ENCODE peak calls at places on chromosome 13, in eight cellular contexts. One of them, this sample, is unnamed.

GRCh38 chr13:93982189-93982918 is 497.1 kb downstream of the DCT start:
- DNase-seq in stimulated activated CD4-positive, alpha-beta T cell treated with anti-CD3 and anti-CD28 coated beads, TNF-alpha, amount 100 ng/mL, for 24 hours: no peak
- DNase-seq in lower leg skin: no peak
- DNase-seq in amniotic epithelial cell: no peak
- DNase-seq in upper lobe of right lung: no peak
- DNase-seq in naive thymus-derived CD8-positive, alpha-beta T cell: no peak
- DNase-seq in breast epithelium: no peak
- DNase-seq in NCI-H187 treated with DMSO at 0.1 percent for 48 hours: no peak
- DNase-seq in this sample: no peak

GRCh38 chr13:42615691-42616090 is 41.7 kb downstream of the TNFSF11 start:
- DNase-seq in NCI-H187 treated with DMSO at 0.1 percent for 48 hours: peak; percentile 56
- DNase-seq in upper lobe of right lung: no peak
- DNase-seq in breast epithelium: no peak
- DNase-seq in naive thymus-derived CD8-positive, alpha-beta T cell: no peak
- DNase-seq in stimulated activated CD4-positive, alpha-beta T cell treated with anti-CD3 and anti-CD28 coated beads, TNF-alpha, amount 100 ng/mL, for 24 hours: no peak
- DNase-seq in amniotic epithelial cell: peak; percentile 52
- DNase-seq in lower leg skin: no peak
- DNase-seq in this sample: no peak

GRCh38 chr13:108962652-108963051 is 333.2 kb downstream of the MYO16 start:
- DNase-seq in stimulated activated CD4-positive, alpha-beta T cell treated with anti-CD3 and anti-CD28 coated beads, TNF-alpha, amount 100 ng/mL, for 24 hours: no peak
- DNase-seq in naive thymus-derived CD8-positive, alpha-beta T cell: no peak
- DNase-seq in NCI-H187 treated with DMSO at 0.1 percent for 48 hours: no peak
- DNase-seq in amniotic epithelial cell: peak; percentile 41
- DNase-seq in breast epithelium: no peak
- DNase-seq in upper lobe of right lung: no peak
- DNase-seq in lower leg skin: no peak
- DNase-seq in this sample: no peak

GRCh38 chr13:113776231-113777125 is 17.5 kb downstream of the TMEM255B start:
- DNase-seq in naive thymus-derived CD8-positive, alpha-beta T cell: no peak
- DNase-seq in amniotic epithelial cell: no peak
- DNase-seq in breast epithelium: no peak
- DNase-seq in upper lobe of right lung: peak; percentile 59
- DNase-seq in NCI-H187 treated with DMSO at 0.1 percent for 48 hours: peak; percentile 45
- DNase-seq in stimulated activated CD4-positive, alpha-beta T cell treated with anti-CD3 and anti-CD28 coated beads, TNF-alpha, amount 100 ng/mL, for 24 hours: no peak
- DNase-seq in lower leg skin: peak; percentile 79
- DNase-seq in this sample: no peak

GRCh38 chr13:58946274-58946673 is 1217.5 kb downstream of the DIAPH3 start:
- DNase-seq in upper lobe of right lung: no peak
- DNase-seq in breast epithelium: no peak
- DNase-seq in NCI-H187 treated with DMSO at 0.1 percent for 48 hours: no peak
- DNase-seq in amniotic epithelial cell: peak; percentile 18
- DNase-seq in naive thymus-derived CD8-positive, alpha-beta T cell: no peak
- DNase-seq in stimulated activated CD4-positive, alpha-beta T cell treated with anti-CD3 and anti-CD28 coated beads, TNF-alpha, amount 100 ng/mL, for 24 hours: no peak
- DNase-seq in lower leg skin: no peak
- DNase-seq in this sample: no peak

GRCh38 chr13:99275093-99275469 is 16.9 kb upstream of the GPR18 start:
- DNase-seq in upper lobe of right lung: no peak
- DNase-seq in breast epithelium: no peak
- DNase-seq in lower leg skin: no peak
- DNase-seq in amniotic epithelial cell: peak; percentile 57
- DNase-seq in naive thymus-derived CD8-positive, alpha-beta T cell: peak; percentile 45
- DNase-seq in NCI-H187 treated with DMSO at 0.1 percent for 48 hours: no peak
- DNase-seq in stimulated activated CD4-positive, alpha-beta T cell treated with anti-CD3 and anti-CD28 coated beads, TNF-alpha, amount 100 ng/mL, for 24 hours: no peak
- DNase-seq in this sample: no peak

GRCh38 chr13:37138169-37138568 is 32.7 kb upstream of the CSNK1A1L start:
- DNase-seq in naive thymus-derived CD8-positive, alpha-beta T cell: no peak
- DNase-seq in amniotic epithelial cell: peak; percentile 80
- DNase-seq in upper lobe of right lung: no peak
- DNase-seq in stimulated activated CD4-positive, alpha-beta T cell treated with anti-CD3 and anti-CD28 coated beads, TNF-alpha, amount 100 ng/mL, for 24 hours: no peak
- DNase-seq in breast epithelium: no peak
- DNase-seq in NCI-H187 treated with DMSO at 0.1 percent for 48 hours: no peak
- DNase-seq in lower leg skin: no peak
- DNase-seq in this sample: no peak

GRCh38 chr13:35489050-35489449 is 12.6 kb upstream of the MAB21L1 start:
- DNase-seq in naive thymus-derived CD8-positive, alpha-beta T cell: no peak
- DNase-seq in stimulated activated CD4-positive, alpha-beta T cell treated with anti-CD3 and anti-CD28 coated beads, TNF-alpha, amount 100 ng/mL, for 24 hours: no peak
- DNase-seq in upper lobe of right lung: no peak
- DNase-seq in breast epithelium: no peak
- DNase-seq in amniotic epithelial cell: no peak
- DNase-seq in lower leg skin: no peak
- DNase-seq in NCI-H187 treated with DMSO at 0.1 percent for 48 hours: no peak
- DNase-seq in this sample: no peak

GRCh38 chr13:36918246-36919060 is 1.6 kb downstream of the SMAD9 start:
- DNase-seq in breast epithelium: no peak
- DNase-seq in lower leg skin: no peak
- DNase-seq in amniotic epithelial cell: peak; percentile 21
- DNase-seq in stimulated activated CD4-positive, alpha-beta T cell treated with anti-CD3 and anti-CD28 coated beads, TNF-alpha, amount 100 ng/mL, for 24 hours: no peak
- DNase-seq in upper lobe of right lung: no peak
- DNase-seq in naive thymus-derived CD8-positive, alpha-beta T cell: no peak
- DNase-seq in NCI-H187 treated with DMSO at 0.1 percent for 48 hours: no peak
- DNase-seq in this sample: no peak